ENCODE peak calls at places on chromosomes 3 and 15, in nine cellular contexts. D is NB4, I is hepatocyte, M is transverse colon, U is pancreas, C is spleen, P is GM12865, F is neural progenitor cell, A is adrenal gland. G is an unnamed sample.

GRCh38 chr3:159928692-159929091 is 59.9 kb upstream of the IL12A start:
- DNase-seq in D (no peak), I (no peak), M (no peak), U (no peak), C (no peak), P (no peak), F (no peak), A (no peak), G (no peak)

GRCh38 chr3:153372326-153372725 is 210.3 kb downstream of the RAP2B start:
- DNase-seq in D (peak), I (no peak), M (no peak), U (no peak), C (no peak), P (no peak), F (no peak), A (no peak), G (no peak)

GRCh38 chr3:79521221-79521848 is 246.5 kb downstream of the ROBO1 start:
- DNase-seq in D (peak), I (peak), M (no peak), U (no peak), C (no peak), P (peak), F (peak), A (no peak), G (peak)

GRCh38 chr3:11607816-11608215 is 35.9 kb downstream of the VGLL4 start:
- DNase-seq in D (peak), I (no peak), M (no peak), U (no peak), C (no peak), P (no peak), F (no peak), A (no peak), G (no peak)

GRCh38 chr3:132255041-132255745 is 62.0 kb upstream of the ACP3 start:
- DNase-seq in D (no peak), I (peak), M (no peak), U (no peak), C (no peak), P (no peak), F (no peak), A (no peak), G (no peak)

GRCh38 chr3:149198611-149199010 is 23.0 kb downstream of the CP start:
- DNase-seq in D (no peak), I (no peak), M (no peak), U (no peak), C (no peak), P (no peak), F (peak), A (no peak), G (no peak)

GRCh38 chr15:35062164-35063099 is 22.7 kb downstream of the NANOGP8 start:
- DNase-seq in D (no peak), I (no peak), M (no peak), U (no peak), C (no peak), P (peak), F (no peak), A (no peak), G (no peak)

GRCh38 chr3:52202384-52203077 is 4.6 kb downstream of the ALAS1 start:
- DNase-seq in D (peak), I (no peak), M (no peak), U (no peak), C (no peak), P (peak), F (no peak), A (peak), G (no peak)

GRCh38 chr3:27483117-27484001 is 825 bp downstream of the SLC4A7 start:
- DNase-seq in D (peak), I (peak), M (peak), U (peak), C (peak), P (peak), F (peak), A (peak), G (peak)

DNA sequence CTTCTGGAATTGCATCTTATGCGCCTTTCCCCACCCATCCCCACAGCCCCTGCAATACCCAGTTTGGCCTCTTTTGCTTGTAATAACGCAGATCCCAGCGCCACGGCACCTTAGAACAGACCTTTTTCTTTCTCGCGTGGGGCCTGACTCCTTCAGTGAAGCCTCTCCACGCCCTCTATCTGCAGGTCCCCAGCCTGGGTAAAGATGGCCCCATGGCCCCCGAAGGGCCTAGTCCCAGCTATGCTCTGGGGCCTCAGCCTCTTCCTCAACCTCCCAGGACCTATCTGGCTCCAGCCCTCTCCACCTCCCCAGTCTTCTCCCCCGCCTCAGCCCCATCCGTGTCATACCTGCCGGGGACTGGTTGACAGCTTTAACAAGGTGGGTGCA is 594 bp downstream of the CRELD1 start:
- DNase-seq in D (peak), I (peak), M (no peak), U (peak), C (peak), P (peak), F (peak), A (no peak), G (no peak)
- TF ChIP-seq CTCF in D (no peak), I (peak), M (peak), U (no peak), C (peak), P (no peak), F (peak), A (peak), G (no peak)

DNA sequence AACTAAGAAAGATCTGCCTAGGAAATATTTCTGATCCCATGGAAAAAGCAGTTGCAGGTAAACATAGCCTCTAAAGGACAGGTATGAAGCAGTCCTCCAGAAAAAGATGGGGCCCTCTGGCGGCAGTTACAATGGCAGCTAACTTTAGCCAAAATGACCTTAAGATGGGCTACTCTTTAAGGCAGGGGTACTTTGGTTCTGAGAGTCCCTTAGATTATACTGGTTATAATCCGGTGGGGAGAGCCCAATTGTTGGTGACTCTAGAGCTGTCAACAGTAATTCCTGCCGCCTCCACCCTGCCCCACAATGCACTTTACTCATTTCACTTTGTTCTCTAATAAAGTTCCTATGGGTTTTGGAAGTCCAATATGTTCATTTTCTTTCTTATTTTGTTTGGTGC is 412.8 kb upstream of the WNT5A start:
- DNase-seq in D (peak), I (peak), M (no peak), U (no peak), C (no peak), P (peak), F (peak), A (no peak), G (peak)
- TF ChIP-seq CTCF in D (peak), I (peak), M (no peak), U (peak), C (no peak), P (peak), F (peak), A (no peak), G (no peak)

DNA sequence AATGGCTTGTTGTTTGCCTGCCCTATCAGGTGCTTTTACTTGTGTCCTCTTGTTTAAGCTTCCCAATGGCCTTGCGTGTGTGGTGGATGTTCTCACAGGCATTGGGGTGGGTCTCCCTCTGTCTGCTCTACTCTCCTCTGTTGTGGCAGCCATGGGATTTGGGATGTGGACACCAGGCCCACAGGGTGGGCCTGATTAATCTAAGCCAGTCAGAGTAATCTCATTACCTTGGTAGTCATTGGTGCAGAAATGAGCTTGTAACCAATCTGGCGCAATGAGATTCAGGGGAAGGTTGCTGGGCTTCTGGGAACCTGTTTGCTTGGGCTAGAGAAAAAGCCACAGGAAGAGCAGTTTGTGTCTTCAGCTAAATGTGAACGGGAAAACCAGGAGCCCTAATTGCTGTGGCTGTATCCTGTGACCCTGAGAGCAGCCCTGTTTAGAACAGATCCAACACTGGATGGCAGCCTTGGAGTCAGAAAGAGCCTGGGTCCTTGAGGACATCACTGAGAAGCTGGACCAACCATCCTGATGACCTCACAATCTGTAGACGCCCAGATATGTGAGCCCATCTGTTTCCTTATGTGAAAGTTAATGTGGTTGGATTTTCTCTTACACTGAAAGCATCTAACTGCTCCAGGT is 157.3 kb upstream of the UBE2E1 start:
- DNase-seq in D (no peak), I (no peak), M (no peak), U (no peak), C (no peak), P (no peak), F (peak), A (peak), G (no peak)
- TF ChIP-seq CTCF in D (no peak), I (no peak), M (no peak), U (no peak), C (no peak), P (no peak), F (peak), A (no peak), G (no peak)

GRCh38 chr3:194298331-194299227 is 52.5 kb downstream of the CPN2 start:
- DNase-seq in D (peak), I (no peak), M (no peak), U (no peak), C (peak), P (no peak), F (no peak), A (no peak), G (no peak)

GRCh38 chr3:194294199-194294887 is 56.8 kb downstream of the CPN2 start:
- DNase-seq in D (peak), I (no peak), M (no peak), U (no peak), C (peak), P (no peak), F (peak), A (no peak), G (no peak)

GRCh38 chr3:194294888-194295214 is 56.3 kb downstream of the CPN2 start:
- DNase-seq in D (no peak), I (no peak), M (no peak), U (no peak), C (no peak), P (no peak), F (peak), A (no peak), G (no peak)

GRCh38 chr3:194296448-194296831 is 54.7 kb downstream of the CPN2 start:
- DNase-seq in D (no peak), I (peak), M (no peak), U (peak), C (no peak), P (no peak), F (peak), A (peak), G (peak)

GRCh38 chr3:194296832-194297666 is 54.1 kb downstream of the CPN2 start:
- DNase-seq in D (no peak), I (peak), M (peak), U (peak), C (peak), P (no peak), F (peak), A (peak), G (peak)
- TF ChIP-seq CTCF in D (no peak), I (no peak), M (no peak), U (no peak), C (no peak), P (no peak), F (peak), A (no peak), G (peak)

GRCh38 chr3:138464490-138464860 is 30.1 kb downstream of the ESYT3 start:
- DNase-seq in D (no peak), I (no peak), M (no peak), U (no peak), C (no peak), P (no peak), F (no peak), A (no peak), G (no peak)
- TF ChIP-seq CTCF in D (no peak), I (no peak), M (no peak), U (no peak), C (no peak), P (no peak), F (no peak), A (no peak), G (no peak)

DNA sequence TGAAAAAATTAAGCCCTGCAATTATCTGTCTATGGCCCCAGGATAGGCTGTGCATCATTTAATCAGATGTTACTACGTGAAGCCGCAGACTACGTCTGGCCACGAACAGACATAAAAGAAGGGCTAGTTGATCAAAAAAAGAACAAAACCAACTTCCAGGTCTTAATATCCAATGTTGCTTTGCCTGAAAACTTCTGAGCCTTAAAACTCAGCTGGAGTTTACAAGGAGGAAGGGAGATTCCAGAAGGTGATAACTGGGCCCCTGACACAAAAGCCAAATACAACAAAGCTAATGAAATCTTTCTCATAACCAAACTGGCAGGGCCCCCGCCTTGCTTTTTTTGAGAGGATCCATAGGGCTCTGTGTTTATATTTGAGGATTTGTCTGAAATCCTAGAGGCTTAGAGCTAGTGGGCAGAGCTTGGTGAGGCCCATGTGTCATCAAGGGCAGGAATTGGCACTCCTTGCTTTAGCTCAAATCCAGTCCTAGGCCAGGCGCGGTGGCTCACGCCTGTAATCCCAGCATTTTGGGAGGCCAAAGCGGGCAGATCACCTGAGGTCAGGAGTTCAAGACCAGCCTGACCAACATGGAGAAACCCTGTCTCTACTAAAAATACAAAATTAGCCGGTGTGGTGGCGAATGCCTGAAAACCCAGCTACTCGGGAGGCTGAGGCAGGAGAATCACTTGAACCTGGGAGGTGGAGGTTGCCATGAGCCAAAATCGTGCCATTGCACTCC is 111.6 kb upstream of the TRPM1 start:
- DNase-seq in D (no peak), I (no peak), M (no peak), U (no peak), C (no peak), P (no peak), F (no peak), A (no peak), G (no peak)
- TF ChIP-seq CTCF in D (no peak), I (no peak), M (no peak), U (no peak), C (no peak), P (no peak), F (no peak), A (no peak), G (no peak)

GRCh38 chr3:168081856-168082255 is 13.9 kb downstream of the GOLIM4 start:
- DNase-seq in D (no peak), I (no peak), M (no peak), U (no peak), C (no peak), P (no peak), F (no peak), A (no peak), G (no peak)

GRCh38 chr3:168080499-168081170 is 15.1 kb downstream of the GOLIM4 start:
- DNase-seq in D (no peak), I (no peak), M (no peak), U (no peak), C (no peak), P (no peak), F (no peak), A (no peak), G (no peak)

GRCh38 chr3:168080022-168080421 is 15.7 kb downstream of the GOLIM4 start:
- DNase-seq in D (no peak), I (no peak), M (no peak), U (no peak), C (no peak), P (no peak), F (no peak), A (no peak), G (no peak)

GRCh38 chr3:168077091-168077490 is 18.6 kb downstream of the GOLIM4 start:
- DNase-seq in D (no peak), I (no peak), M (no peak), U (no peak), C (no peak), P (no peak), F (no peak), A (no peak), G (no peak)

DNA sequence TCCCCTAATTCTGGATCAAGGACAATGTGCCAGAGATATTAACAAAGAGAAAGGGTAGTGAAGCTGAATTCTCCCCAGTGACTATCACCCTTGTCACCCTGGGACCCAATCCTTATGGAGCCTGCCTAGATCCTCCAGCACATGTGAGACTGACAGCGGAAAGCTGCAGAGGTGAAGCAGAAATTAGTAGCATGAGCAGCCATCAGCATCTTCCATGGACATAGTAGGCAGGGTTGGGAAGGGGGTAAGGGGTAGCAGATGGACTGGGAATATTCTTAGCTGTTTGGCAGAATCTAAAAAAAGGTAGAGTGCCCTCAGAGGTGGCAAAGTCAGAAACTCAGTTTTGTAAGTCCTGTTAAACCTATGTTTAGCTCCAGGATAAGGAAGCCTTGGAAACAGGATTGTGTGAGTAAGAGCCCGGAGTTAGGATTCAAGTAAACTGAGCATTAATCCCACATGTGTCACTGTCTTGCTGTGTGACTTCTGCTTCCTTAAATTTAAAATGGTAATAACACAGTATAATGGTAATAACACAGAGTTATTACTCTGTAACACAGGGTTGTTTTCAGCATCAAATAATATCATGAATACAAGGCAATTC is 14.5 kb downstream of the GOLIM4 start:
- DNase-seq in D (no peak), I (no peak), M (no peak), U (no peak), C (no peak), P (no peak), F (no peak), A (no peak), G (no peak)
- TF ChIP-seq CTCF in D (no peak), I (no peak), M (no peak), U (no peak), C (no peak), P (no peak), F (no peak), A (no peak), G (no peak)

GRCh38 chr3:58531555-58531954 is 5.4 kb downstream of the ACOX2 start:
- DNase-seq in D (no peak), I (no peak), M (peak), U (no peak), C (no peak), P (no peak), F (no peak), A (no peak), G (no peak)

GRCh38 chr3:58530354-58530865 is 6.6 kb downstream of the ACOX2 start:
- DNase-seq in D (no peak), I (no peak), M (no peak), U (no peak), C (no peak), P (no peak), F (no peak), A (no peak), G (no peak)

GRCh38 chr3:58532794-58533220 is 4.2 kb downstream of the ACOX2 start:
- DNase-seq in D (peak), I (peak), M (peak), U (peak), C (peak), P (peak), F (peak), A (peak), G (peak)

GRCh38 chr3:58529516-58530353 is 7.3 kb downstream of the ACOX2 start:
- DNase-seq in D (peak), I (peak), M (no peak), U (no peak), C (no peak), P (peak), F (peak), A (no peak), G (peak)

GRCh38 chr3:58531956-58532355 is 5.0 kb downstream of the ACOX2 start:
- DNase-seq in D (peak), I (no peak), M (no peak), U (no peak), C (no peak), P (no peak), F (no peak), A (no peak), G (no peak)
- TF ChIP-seq CTCF in D (peak), I (no peak), M (no peak), U (no peak), C (no peak), P (peak), F (peak), A (no peak), G (peak)

GRCh38 chr15:39785139-39785538 is 2.5 kb upstream of the FSIP1 start:
- DNase-seq in D (no peak), I (no peak), M (no peak), U (peak), C (no peak), P (no peak), F (no peak), A (no peak), G (no peak)
- TF ChIP-seq CTCF in D (no peak), I (no peak), M (no peak), U (no peak), C (no peak), P (no peak), F (no peak), A (no peak), G (no peak)

G was measured in Calu3.